ENCODE peak calls at places on chromosomes 6 and 20, in four cellular contexts. B is K562, X is HepG2, W is IMR-90. H is an unnamed sample.

GRCh38 chr6:3841711-3842565 is 7.2 kb upstream of the FAM50B start:
- DNase-seq in B (no peak), W (peak; percentile 80), X (peak; percentile 30), H (peak; percentile 30)

GRCh38 chr6:100101656-100102055 is 107.6 kb upstream of the MCHR2 start:
- DNase-seq in W (peak; percentile 7), X (no peak), B (no peak), H (no peak)

GRCh38 chr6:33748851-33749250 is 2.1 kb upstream of the IP6K3 start:
- DNase-seq in B (no peak), X (no peak), W (no peak), H (no peak)

GRCh38 chr6:149127212-149127611 is 190.3 kb upstream of the TAB2 start:
- DNase-seq in X (no peak), W (peak; percentile 73), B (no peak), H (no peak)

GRCh38 chr6:104958720-104959452 is 2.0 kb downstream of the LIN28B start:
- DNase-seq in W (no peak), X (peak; percentile 68), B (peak; percentile 32), H (no peak)

GRCh38 chr6:45504947-45505346 is 127.2 kb upstream of the SUPT3H start:
- DNase-seq in W (peak; percentile 98), B (no peak), X (no peak), H (no peak)

GRCh38 chr20:59013959-59014608 is 5.1 kb upstream of the TUBB1 start:
- DNase-seq in B (no peak), W (peak; percentile 81), X (no peak), H (no peak)

GRCh38 chr6:16333580-16333979 is 95.2 kb downstream of the GMPR start:
- DNase-seq in B (no peak), W (peak; percentile 60), X (no peak), H (no peak)

GRCh38 chr6:112114577-112115223 is 27.3 kb downstream of the FAM229B start:
- DNase-seq in X (no peak), B (no peak), W (no peak), H (no peak)

GRCh38 chr6:81697564-81697963 is 54.9 kb downstream of the TENT5A start:
- DNase-seq in W (peak; percentile 55), X (peak; percentile 3), B (no peak), H (no peak)

GRCh38 chr6:22149501-22150490 is 147.0 kb downstream of the PRL start:
- DNase-seq in X (no peak), W (peak; percentile 78), B (no peak), H (peak; percentile 62)

GRCh38 chr6:37048851-37049734 is 43.6 kb downstream of the FGD2 start:
- DNase-seq in B (peak; percentile 50), X (no peak), W (peak; percentile 95), H (no peak)

GRCh38 chr20:54017846-54018245 is 52.5 kb downstream of the BCAS1 start:
- DNase-seq in X (no peak), B (no peak), W (no peak), H (no peak)

GRCh38 chr6:77740380-77740779 is 87.5 kb downstream of the MEI4 start:
- DNase-seq in B (peak; percentile 16), W (peak; percentile 8), X (peak; percentile 18), H (peak; percentile 11)

GRCh38 chr6:4059115-4059777 is 19.7 kb downstream of the FAM217A start:
- DNase-seq in W (peak; percentile 90), B (peak; percentile 50), X (peak; percentile 76), H (no peak)

GRCh38 chr6:123640567-123641187 is 3.9 kb upstream of the TRDN start:
- DNase-seq in X (no peak), B (no peak), W (no peak), H (no peak)

GRCh38 chr20:6122873-6123649 is at the start of gene FERMT1:
- DNase-seq in W (peak; percentile 54), B (no peak), X (peak; percentile 84), H (peak; percentile 82)

GRCh38 chr6:36355819-36356218 is 19.1 kb upstream of the BNIP5 start:
- DNase-seq in W (no peak), B (no peak), X (no peak), H (no peak)

GRCh38 chr6:35370124-35370741 is 27.9 kb downstream of the PPARD start:
- DNase-seq in X (peak; percentile 65), B (no peak), W (peak; percentile 95), H (no peak)

GRCh38 chr20:42204261-42204660 is 586.1 kb upstream of the CHD6 start:
- DNase-seq in W (no peak), B (no peak), X (peak; percentile 28), H (peak; percentile 21)

GRCh38 chr20:54167909-54168872 is 5.6 kb downstream of the CYP24A1 start:
- DNase-seq in W (peak; percentile 23), X (peak; percentile 47), B (no peak), H (no peak)

GRCh38 chr6:1679691-1680068 is 70.0 kb downstream of the FOXC1 start:
- DNase-seq in X (peak; percentile 49), B (no peak), W (no peak), H (no peak)

GRCh38 chr6:39312912-39313525 is 1.2 kb downstream of the KCNK17 start:
- DNase-seq in X (no peak), W (no peak), B (no peak), H (no peak)

GRCh38 chr6:32170294-32170693 is 5.6 kb downstream of the AGPAT1 start:
- DNase-seq in X (no peak), B (no peak), W (no peak), H (no peak)

GRCh38 chr6:169231790-169232506 is 21.7 kb downstream of the THBS2 start:
- DNase-seq in W (no peak), X (no peak), B (no peak), H (no peak)

GRCh38 chr6:148723484-148723883 is 23.3 kb upstream of the UST start:
- DNase-seq in W (peak; percentile 96), X (no peak), B (no peak), H (no peak)

GRCh38 chr20:21099653-21100589 is 6.2 kb downstream of the LINC00237 start:
- DNase-seq in B (peak; percentile 15), X (no peak), W (peak; percentile 4), H (peak; percentile 59)

GRCh38 chr6:105981002-105981887 is 104.9 kb upstream of the PRDM1 start:
- DNase-seq in B (no peak), X (no peak), W (no peak), H (peak; percentile 27)

GRCh38 chr20:18030020-18030419 is 27.7 kb downstream of the OVOL2 start:
- DNase-seq in W (no peak), X (peak; percentile 70), B (no peak), H (no peak)

GRCh38 chr6:110053395-110054240 is 75.5 kb downstream of the GPR6 start:
- DNase-seq in B (peak; percentile 29), X (peak; percentile 36), W (peak; percentile 68), H (peak; percentile 59)

DNA sequence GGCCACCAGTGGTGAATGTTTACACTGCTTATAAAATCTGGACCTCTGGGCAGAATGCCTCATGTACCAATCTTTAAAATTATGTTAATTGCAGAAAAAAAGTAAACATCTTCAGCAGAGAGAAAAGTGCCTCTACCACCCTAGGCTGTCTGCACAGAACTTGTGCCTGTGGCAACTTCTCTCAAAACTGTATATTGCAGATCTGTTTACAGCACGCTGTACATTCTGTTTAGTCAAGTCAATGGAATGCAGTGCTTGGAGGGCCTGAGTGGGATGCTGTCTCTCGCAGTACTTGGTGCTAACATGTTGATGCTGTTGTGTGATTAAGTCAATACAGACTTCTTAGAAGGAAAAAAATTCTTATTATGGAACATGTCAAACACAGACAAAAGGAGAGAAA is 242.0 kb downstream of the SOD2 start:
- DNase-seq in W (peak; percentile 78), B (no peak), X (no peak), H (no peak)
- TF ChIP-seq MXI1 in W (no peak), B (no peak), X (no peak), H (no peak)

GRCh38 chr20:57633945-57634491 is 13.8 kb upstream of the ZBP1 start:
- DNase-seq in W (no peak), B (no peak), X (no peak), H (no peak)
- TF ChIP-seq MXI1 in W (no peak), B (no peak), X (no peak), H (no peak)

GRCh38 chr20:47198254-47198671 is 158.2 kb downstream of the ZMYND8 start:
- DNase-seq in W (peak; percentile 34), X (no peak), B (no peak), H (no peak)

GRCh38 chr20:47195573-47195972 is 160.9 kb downstream of the ZMYND8 start:
- DNase-seq in W (no peak), B (no peak), X (no peak), H (no peak)

GRCh38 chr20:47201074-47201730 is 155.3 kb downstream of the ZMYND8 start:
- DNase-seq in W (no peak), B (no peak), X (peak; percentile 41), H (no peak)

GRCh38 chr20:47198996-47199552 is 157.4 kb downstream of the ZMYND8 start:
- DNase-seq in W (no peak), X (no peak), B (no peak), H (no peak)

DNA sequence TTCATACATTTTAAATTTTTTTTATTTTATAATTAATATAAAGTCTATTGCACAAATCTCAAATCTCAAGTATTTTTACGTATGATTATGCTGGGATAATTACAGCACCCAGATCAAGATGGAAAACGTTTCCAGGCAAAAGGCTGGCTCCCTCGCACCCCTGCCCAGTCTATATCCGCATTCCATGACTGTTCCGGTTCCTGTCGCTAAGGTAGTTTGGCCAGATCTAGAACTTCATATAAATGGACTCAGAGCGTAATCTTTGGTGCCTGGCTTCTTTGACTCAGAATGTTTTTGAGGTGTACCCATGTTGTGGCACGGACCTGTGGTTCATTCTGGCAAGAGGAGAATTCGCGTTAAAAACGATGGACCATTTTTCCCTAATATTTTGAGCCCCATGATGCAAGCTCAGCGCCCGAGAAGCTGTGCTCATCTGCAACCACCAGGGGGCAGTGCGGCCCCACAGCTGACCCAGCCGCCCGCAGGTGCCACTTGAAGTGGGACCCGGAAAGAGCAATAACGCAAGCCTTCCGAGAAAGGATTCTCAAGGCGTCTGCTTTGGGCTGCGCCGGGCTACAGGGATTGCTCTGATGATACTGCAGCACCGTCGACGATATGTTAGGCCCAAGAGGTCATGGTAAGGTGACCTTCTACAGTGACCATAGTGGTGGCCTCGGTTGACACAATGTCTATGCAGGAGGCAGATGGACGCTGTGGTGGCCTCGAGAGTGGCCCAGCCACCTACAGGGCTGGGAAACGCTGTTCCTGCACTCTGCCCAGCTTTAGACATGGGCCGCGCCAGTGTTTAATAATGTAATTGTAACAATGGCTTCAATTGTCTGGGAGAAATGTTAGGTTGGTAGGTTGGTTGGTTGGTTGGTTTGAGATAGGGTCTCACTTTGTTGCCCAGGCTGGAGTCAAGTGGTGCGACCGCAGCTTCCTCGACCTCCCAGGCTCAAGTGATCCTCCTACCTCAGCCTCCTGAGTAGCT is 160.1 kb downstream of the ZMYND8 start:
- DNase-seq in B (peak; percentile 83), X (peak; percentile 70), W (peak; percentile 60), H (peak; percentile 83)
- TF ChIP-seq MXI1 in B (no peak), X (peak; percentile 28), W (no peak), H (no peak)

DNA sequence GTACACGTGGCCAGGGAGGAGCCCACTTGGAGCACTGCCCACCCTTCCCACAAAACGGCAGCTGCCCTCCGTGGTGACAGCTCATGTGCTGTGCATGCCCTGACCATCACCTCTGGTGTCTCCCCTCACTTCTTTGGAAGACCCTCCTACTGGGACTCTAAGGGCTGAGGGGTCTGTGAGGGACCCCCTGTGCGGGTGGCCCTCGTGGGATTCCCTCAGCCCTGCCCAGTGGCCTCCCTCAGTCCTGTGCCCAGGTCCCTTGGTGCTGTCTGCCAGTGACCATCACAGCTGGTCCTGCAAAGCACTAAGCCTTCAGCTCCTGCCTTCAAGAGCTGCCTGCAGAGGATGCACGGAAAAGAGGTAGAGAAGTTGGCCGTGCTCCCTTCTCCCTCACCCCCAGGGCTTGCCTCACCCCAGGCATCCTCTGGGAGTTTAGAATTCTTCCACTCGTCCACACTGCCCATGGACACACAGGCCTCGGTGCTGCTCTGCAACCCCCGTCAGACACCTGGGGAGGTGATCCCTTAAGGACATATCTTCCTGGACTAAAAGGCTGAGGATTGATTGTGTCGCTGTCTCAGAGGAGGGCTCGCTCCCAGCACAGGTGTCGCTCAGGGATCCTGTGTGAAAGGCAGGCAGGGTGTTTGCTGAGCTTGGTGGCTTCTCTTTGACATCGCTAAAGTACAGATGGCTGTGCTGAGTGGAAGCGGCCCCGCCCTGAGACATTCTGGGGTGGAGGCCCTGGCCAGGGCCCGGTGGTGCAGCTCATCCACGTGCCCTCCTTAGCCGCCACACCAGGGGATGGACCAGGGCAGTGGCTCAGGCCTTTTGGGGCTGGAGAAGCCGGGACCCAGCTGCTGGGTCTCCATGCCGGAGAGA is 119.5 kb upstream of the FRMD1 start:
- DNase-seq in X (no peak), B (no peak), W (no peak), H (no peak)
- TF ChIP-seq MXI1 in X (no peak), B (no peak), W (no peak), H (no peak)